ENCODE peak calls at places on chromosomes 5 and 9, in six cellular contexts. H is iPS-NIHi11; O is HCT116; N is effector CD4-positive, alpha-beta T cell; Q is glomerular endothelial cell; R is fibroblast of mammary gland. Y is an unnamed sample.

GRCh38 chr9:119868694-119869093 is 499.5 kb upstream of the BRINP1 start:
- DNase-seq in H (no peak), O (no peak), N (no peak), Q (no peak), R (no peak), Y (no peak)

GRCh38 chr9:119009253-119009652 is 360.0 kb downstream of the BRINP1 start:
- DNase-seq in H (peak), O (no peak), N (no peak), Q (no peak), R (peak), Y (peak)

GRCh38 chr9:135601988-135602387 is 37.4 kb downstream of the GLT6D1 start:
- DNase-seq in H (no peak), O (no peak), N (no peak), Q (no peak), R (no peak), Y (no peak)

GRCh38 chr5:32297181-32298055 is 15.3 kb downstream of the MTMR12 start:
- DNase-seq in H (no peak), O (no peak), N (no peak), Q (no peak), R (no peak), Y (peak)

GRCh38 chr5:73126381-73126780 is 6.0 kb downstream of the TMEM171 start:
- DNase-seq in H (no peak), O (no peak), N (no peak), Q (no peak), R (no peak), Y (peak)

GRCh38 chr5:87268126-87268969 is 665 bp downstream of the RASA1 start:
- DNase-seq in H (peak), O (peak), N (peak), Q (no peak), R (peak), Y (peak)

GRCh38 chr9:33157960-33158359 is 9.2 kb downstream of the B4GALT1 start:
- DNase-seq in H (no peak), O (no peak), N (no peak), Q (no peak), R (no peak), Y (no peak)

GRCh38 chr9:115593587-115594091 is 475.7 kb upstream of the TNC start:
- DNase-seq in H (peak), O (peak), N (no peak), Q (no peak), R (peak), Y (peak)

GRCh38 chr9:87503970-87504369 is 6.3 kb downstream of the DAPK1 start:
- DNase-seq in H (no peak), O (no peak), N (no peak), Q (no peak), R (no peak), Y (no peak)

GRCh38 chr5:79256563-79256962 is 20.6 kb downstream of the JMY start:
- DNase-seq in H (no peak), O (no peak), N (no peak), Q (no peak), R (no peak), Y (no peak)

GRCh38 chr5:36059571-36060515 is 6.8 kb downstream of the UGT3A2 start:
- DNase-seq in H (no peak), O (no peak), N (no peak), Q (no peak), R (no peak), Y (no peak)

GRCh38 chr9:108093773-108094675 is 604.5 kb upstream of the KLF4 start:
- DNase-seq in H (no peak), O (peak), N (no peak), Q (no peak), R (peak), Y (peak)

GRCh38 chr5:31285025-31285424 is 91.5 kb downstream of the CDH6 start:
- DNase-seq in H (no peak), O (no peak), N (no peak), Q (no peak), R (no peak), Y (no peak)

Y was measured in amniotic epithelial cell.